ENCODE peak calls at places on chromosome 17, in eight cellular contexts. One of them, this sample, is unnamed.

GRCh38 chr17:1002771-1003555 is 6.0 kb downstream of the TIMM22 start:
- DNase-seq in Peyer's patch: no peak
- DNase-seq in tibial nerve: no peak
- DNase-seq in sigmoid colon: no peak
- DNase-seq in body of pancreas: peak
- DNase-seq in K562: no peak
- DNase-seq in NB4: no peak
- DNase-seq in IMR-90: peak
- DNase-seq in this sample: no peak

GRCh38 chr17:73731733-73732132 is 87.5 kb upstream of the SDK2 start:
- DNase-seq in Peyer's patch: no peak
- DNase-seq in tibial nerve: no peak
- DNase-seq in sigmoid colon: no peak
- DNase-seq in body of pancreas: no peak
- DNase-seq in K562: no peak
- DNase-seq in NB4: peak
- DNase-seq in IMR-90: no peak
- DNase-seq in this sample: no peak

GRCh38 chr17:43554857-43555256 is 8.7 kb upstream of the ETV4 start:
- DNase-seq in Peyer's patch: no peak
- DNase-seq in tibial nerve: no peak
- DNase-seq in sigmoid colon: no peak
- DNase-seq in body of pancreas: no peak
- DNase-seq in K562: no peak
- DNase-seq in NB4: no peak
- DNase-seq in IMR-90: no peak
- DNase-seq in this sample: no peak

GRCh38 chr17:76432712-76433336 is 20.1 kb downstream of the UBE2O start:
- DNase-seq in Peyer's patch: no peak
- DNase-seq in tibial nerve: no peak
- DNase-seq in sigmoid colon: no peak
- DNase-seq in body of pancreas: no peak
- DNase-seq in K562: no peak
- DNase-seq in NB4: peak
- DNase-seq in IMR-90: peak
- DNase-seq in this sample: no peak

GRCh38 chr17:81189670-81190530 is 23.9 kb upstream of the AATK start:
- DNase-seq in Peyer's patch: no peak
- DNase-seq in tibial nerve: no peak
- DNase-seq in sigmoid colon: no peak
- DNase-seq in body of pancreas: peak
- DNase-seq in K562: peak
- DNase-seq in NB4: no peak
- DNase-seq in IMR-90: no peak
- DNase-seq in this sample: no peak

GRCh38 chr17:43832168-43832975 is 574 bp downstream of the MPP3 start:
- DNase-seq in Peyer's patch: peak
- DNase-seq in tibial nerve: peak
- DNase-seq in sigmoid colon: peak
- DNase-seq in body of pancreas: peak
- DNase-seq in K562: peak
- DNase-seq in NB4: no peak
- DNase-seq in IMR-90: peak
- DNase-seq in this sample: peak

GRCh38 chr17:35618628-35619027 is 31.5 kb downstream of the AP2B1 start:
- DNase-seq in Peyer's patch: no peak
- DNase-seq in tibial nerve: no peak
- DNase-seq in sigmoid colon: no peak
- DNase-seq in body of pancreas: no peak
- DNase-seq in K562: no peak
- DNase-seq in NB4: no peak
- DNase-seq in IMR-90: no peak
- DNase-seq in this sample: no peak

GRCh38 chr17:45246861-45247428 is 14.9 kb downstream of the SPATA32 start:
- DNase-seq in Peyer's patch: peak
- DNase-seq in tibial nerve: no peak
- DNase-seq in sigmoid colon: no peak
- DNase-seq in body of pancreas: no peak
- DNase-seq in K562: peak
- DNase-seq in NB4: no peak
- DNase-seq in IMR-90: peak
- DNase-seq in this sample: no peak

GRCh38 chr17:20125724-20126123 is 116.6 kb downstream of the SPECC1 start:
- DNase-seq in Peyer's patch: no peak
- DNase-seq in tibial nerve: no peak
- DNase-seq in sigmoid colon: no peak
- DNase-seq in body of pancreas: no peak
- DNase-seq in K562: no peak
- DNase-seq in NB4: no peak
- DNase-seq in IMR-90: no peak
- DNase-seq in this sample: no peak

GRCh38 chr17:32211671-32212070 is 54.0 kb upstream of the RHBDL3 start:
- DNase-seq in Peyer's patch: no peak
- DNase-seq in tibial nerve: no peak
- DNase-seq in sigmoid colon: no peak
- DNase-seq in body of pancreas: no peak
- DNase-seq in K562: no peak
- DNase-seq in NB4: no peak
- DNase-seq in IMR-90: no peak
- DNase-seq in this sample: no peak

GRCh38 chr17:78759203-78759968 is 22.7 kb downstream of the CYTH1 start:
- DNase-seq in Peyer's patch: peak
- DNase-seq in tibial nerve: no peak
- DNase-seq in sigmoid colon: no peak
- DNase-seq in body of pancreas: peak
- DNase-seq in K562: peak
- DNase-seq in NB4: peak
- DNase-seq in IMR-90: peak
- DNase-seq in this sample: peak

GRCh38 chr17:32006957-32007462 is at the start of gene LRRC37B:
- DNase-seq in Peyer's patch: peak
- DNase-seq in tibial nerve: peak
- DNase-seq in sigmoid colon: peak
- DNase-seq in body of pancreas: peak
- DNase-seq in K562: peak
- DNase-seq in NB4: peak
- DNase-seq in IMR-90: peak
- DNase-seq in this sample: peak

GRCh38 chr17:83012873-83013778 is 66.3 kb upstream of the METRNL start:
- DNase-seq in Peyer's patch: no peak
- DNase-seq in tibial nerve: no peak
- DNase-seq in sigmoid colon: no peak
- DNase-seq in body of pancreas: no peak
- DNase-seq in K562: no peak
- DNase-seq in NB4: no peak
- DNase-seq in IMR-90: peak
- DNase-seq in this sample: no peak

GRCh38 chr17:3845361-3845753 is 689 bp downstream of the NCBP3 start:
- DNase-seq in Peyer's patch: no peak
- DNase-seq in tibial nerve: no peak
- DNase-seq in sigmoid colon: no peak
- DNase-seq in body of pancreas: no peak
- DNase-seq in K562: peak
- DNase-seq in NB4: peak
- DNase-seq in IMR-90: no peak
- DNase-seq in this sample: peak

GRCh38 chr17:21081967-21082366 is 39.2 kb upstream of the USP22 start:
- DNase-seq in Peyer's patch: no peak
- DNase-seq in tibial nerve: no peak
- DNase-seq in sigmoid colon: no peak
- DNase-seq in body of pancreas: no peak
- DNase-seq in K562: peak
- DNase-seq in NB4: no peak
- DNase-seq in IMR-90: no peak
- DNase-seq in this sample: no peak

GRCh38 chr17:61450641-61451537 is 1.3 kb upstream of the TBX4 start:
- DNase-seq in Peyer's patch: no peak
- DNase-seq in tibial nerve: no peak
- DNase-seq in sigmoid colon: peak
- DNase-seq in body of pancreas: no peak
- DNase-seq in K562: no peak
- DNase-seq in NB4: no peak
- DNase-seq in IMR-90: no peak
- DNase-seq in this sample: no peak
- TF ChIP-seq POLR2A in Peyer's patch: no peak
- TF ChIP-seq POLR2A in tibial nerve: no peak
- TF ChIP-seq POLR2A in sigmoid colon: no peak
- TF ChIP-seq POLR2A in body of pancreas: no peak
- TF ChIP-seq POLR2A in K562: no peak
- TF ChIP-seq POLR2A in NB4: no peak
- TF ChIP-seq POLR2A in IMR-90: no peak
- TF ChIP-seq POLR2A in this sample: no peak

DNA sequence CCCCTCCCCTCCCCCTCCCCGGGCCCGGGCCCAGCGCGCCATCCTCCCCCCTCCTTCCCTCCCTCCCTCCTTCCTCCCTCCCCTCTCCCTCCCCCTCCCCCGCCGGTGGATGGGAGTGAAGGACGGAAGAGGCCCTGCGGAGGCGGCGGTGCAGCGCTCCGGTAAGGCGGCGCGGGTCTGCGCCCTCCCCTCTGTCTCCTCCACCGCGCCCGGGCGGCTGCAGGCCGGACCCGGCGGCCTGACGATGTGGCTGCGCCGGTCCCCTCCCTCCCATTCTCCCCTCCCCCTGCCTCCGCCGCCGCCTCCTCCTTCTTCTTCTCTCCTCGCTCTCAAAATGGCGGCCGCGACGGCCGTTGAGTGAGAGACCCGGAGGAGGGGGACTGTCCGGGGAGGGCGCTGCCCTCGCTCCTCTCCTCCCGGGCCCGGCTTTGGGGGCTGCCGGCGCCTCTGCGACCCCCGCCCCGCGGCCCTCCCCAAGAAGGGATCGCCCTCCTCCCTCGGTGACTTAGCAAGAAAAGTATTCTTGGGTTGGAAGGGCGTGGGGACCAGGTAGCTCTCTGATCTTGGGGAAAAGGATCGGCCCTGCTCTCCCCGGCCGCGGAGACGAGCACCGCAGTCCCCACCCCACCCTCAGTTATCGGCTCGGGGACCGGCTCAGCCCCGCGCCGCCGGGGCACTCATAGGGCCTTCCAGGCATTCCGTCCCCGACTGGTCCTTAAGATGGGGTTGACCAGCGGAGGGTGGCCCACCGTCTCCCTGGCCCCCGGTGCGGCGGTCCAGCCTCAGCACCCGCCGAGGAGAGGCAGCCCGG is 597 bp downstream of the PAFAH1B1 start:
- DNase-seq in Peyer's patch: peak
- DNase-seq in tibial nerve: peak
- DNase-seq in sigmoid colon: peak
- DNase-seq in body of pancreas: peak
- DNase-seq in K562: peak
- DNase-seq in NB4: peak
- DNase-seq in IMR-90: peak
- DNase-seq in this sample: peak
- TF ChIP-seq POLR2A in Peyer's patch: peak
- TF ChIP-seq POLR2A in tibial nerve: no peak
- TF ChIP-seq POLR2A in sigmoid colon: no peak
- TF ChIP-seq POLR2A in body of pancreas: no peak
- TF ChIP-seq POLR2A in K562: no peak
- TF ChIP-seq POLR2A in NB4: no peak
- TF ChIP-seq POLR2A in IMR-90: no peak
- TF ChIP-seq POLR2A in this sample: peak

DNA sequence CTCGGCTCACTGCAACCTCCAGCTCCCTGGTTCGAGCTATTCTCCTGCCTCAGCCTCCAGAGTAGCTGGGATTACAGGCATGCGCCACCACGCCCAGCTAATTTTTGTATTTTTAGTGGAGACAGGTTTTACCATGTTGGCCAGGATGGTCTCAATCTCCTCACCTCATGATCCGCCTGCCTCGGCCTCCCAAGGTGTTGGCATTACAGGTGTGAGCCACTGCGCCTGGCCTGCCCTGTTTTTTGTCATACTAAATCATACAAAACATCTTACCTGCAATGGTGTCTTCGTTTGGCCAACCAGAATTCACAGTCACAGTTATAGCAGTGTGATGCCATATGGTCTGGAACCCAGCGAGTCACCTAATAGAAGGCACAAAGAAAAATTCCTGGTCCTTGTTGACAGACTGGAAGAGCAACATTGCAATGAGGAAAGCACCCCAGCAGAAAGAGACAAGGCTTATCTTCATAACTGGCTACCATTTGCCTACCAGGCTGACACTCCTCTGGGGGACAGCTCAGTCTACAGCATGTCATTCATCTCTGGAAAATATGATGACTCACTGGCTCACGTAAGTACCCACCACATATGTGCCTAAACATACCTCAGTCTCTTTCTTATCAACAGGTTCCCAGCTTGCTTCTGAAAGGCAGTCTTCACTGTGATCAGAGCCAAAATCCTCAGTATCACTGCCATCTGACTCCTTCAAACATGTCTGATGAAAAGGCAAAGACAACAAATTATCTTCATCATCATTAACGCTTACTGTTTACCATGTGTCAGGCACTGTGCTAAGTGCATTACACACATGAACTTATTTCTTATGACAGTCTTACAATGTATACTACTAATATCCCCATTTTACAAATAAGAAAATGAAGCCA is 4.3 kb upstream of the HSF5 start:
- DNase-seq in Peyer's patch: no peak
- DNase-seq in tibial nerve: no peak
- DNase-seq in sigmoid colon: no peak
- DNase-seq in body of pancreas: no peak
- DNase-seq in K562: peak
- DNase-seq in NB4: no peak
- DNase-seq in IMR-90: no peak
- DNase-seq in this sample: no peak
- TF ChIP-seq POLR2A in Peyer's patch: no peak
- TF ChIP-seq POLR2A in tibial nerve: no peak
- TF ChIP-seq POLR2A in sigmoid colon: no peak
- TF ChIP-seq POLR2A in body of pancreas: no peak
- TF ChIP-seq POLR2A in K562: no peak
- TF ChIP-seq POLR2A in NB4: no peak
- TF ChIP-seq POLR2A in IMR-90: no peak
- TF ChIP-seq POLR2A in this sample: no peak

GRCh38 chr17:2384439-2385127 is 16.3 kb downstream of the MNT start:
- DNase-seq in Peyer's patch: no peak
- DNase-seq in tibial nerve: no peak
- DNase-seq in sigmoid colon: no peak
- DNase-seq in body of pancreas: no peak
- DNase-seq in K562: no peak
- DNase-seq in NB4: no peak
- DNase-seq in IMR-90: no peak
- DNase-seq in this sample: no peak

GRCh38 chr17:2386400-2387085 is 14.3 kb downstream of the MNT start:
- DNase-seq in Peyer's patch: peak
- DNase-seq in tibial nerve: no peak
- DNase-seq in sigmoid colon: no peak
- DNase-seq in body of pancreas: no peak
- DNase-seq in K562: no peak
- DNase-seq in NB4: no peak
- DNase-seq in IMR-90: no peak
- DNase-seq in this sample: peak

GRCh38 chr17:2380225-2380922 is 20.5 kb downstream of the MNT start:
- DNase-seq in Peyer's patch: no peak
- DNase-seq in tibial nerve: no peak
- DNase-seq in sigmoid colon: no peak
- DNase-seq in body of pancreas: no peak
- DNase-seq in K562: no peak
- DNase-seq in NB4: no peak
- DNase-seq in IMR-90: no peak
- DNase-seq in this sample: no peak

GRCh38 chr17:2385240-2386202 is 15.3 kb downstream of the MNT start:
- DNase-seq in Peyer's patch: no peak
- DNase-seq in tibial nerve: no peak
- DNase-seq in sigmoid colon: no peak
- DNase-seq in body of pancreas: no peak
- DNase-seq in K562: no peak
- DNase-seq in NB4: no peak
- DNase-seq in IMR-90: no peak
- DNase-seq in this sample: no peak

GRCh38 chr17:2383628-2384167 is 17.2 kb downstream of the MNT start:
- DNase-seq in Peyer's patch: peak
- DNase-seq in tibial nerve: no peak
- DNase-seq in sigmoid colon: no peak
- DNase-seq in body of pancreas: no peak
- DNase-seq in K562: peak
- DNase-seq in NB4: no peak
- DNase-seq in IMR-90: no peak
- DNase-seq in this sample: no peak
- TF ChIP-seq POLR2A in Peyer's patch: peak
- TF ChIP-seq POLR2A in tibial nerve: no peak
- TF ChIP-seq POLR2A in sigmoid colon: no peak
- TF ChIP-seq POLR2A in body of pancreas: no peak
- TF ChIP-seq POLR2A in K562: no peak
- TF ChIP-seq POLR2A in NB4: no peak
- TF ChIP-seq POLR2A in IMR-90: no peak
- TF ChIP-seq POLR2A in this sample: no peak

This sample was measured in transverse colon.